ENCODE peak calls at places on chromosomes 5 and 9, in five cellular contexts. One of them, this sample, is unnamed.

GRCh38 chr5:80960531-80961375 is 590 bp downstream of the RASGRF2 start:
- DNase-seq in epithelial cell of proximal tubule: no peak
- DNase-seq in HepG2: peak; percentile 18
- DNase-seq in cardiac muscle cell: peak; percentile 14
- DNase-seq in PC-9: peak; percentile 8
- DNase-seq in this sample: peak; percentile 28

GRCh38 chr9:127955294-127956015 is 17.8 kb upstream of the DPM2 start:
- DNase-seq in epithelial cell of proximal tubule: no peak
- DNase-seq in HepG2: peak; percentile 93
- DNase-seq in cardiac muscle cell: no peak
- DNase-seq in PC-9: peak; percentile 96
- DNase-seq in this sample: no peak

GRCh38 chr9:125407974-125408900 is 146.6 kb downstream of the GAPVD1 start:
- DNase-seq in epithelial cell of proximal tubule: no peak
- DNase-seq in HepG2: peak; percentile 39
- DNase-seq in cardiac muscle cell: peak; percentile 82
- DNase-seq in PC-9: peak; percentile 81
- DNase-seq in this sample: peak; percentile 68

GRCh38 chr9:98130576-98131228 is 11.7 kb upstream of the TRIM14 start:
- DNase-seq in epithelial cell of proximal tubule: no peak
- DNase-seq in HepG2: no peak
- DNase-seq in cardiac muscle cell: no peak
- DNase-seq in PC-9: no peak
- DNase-seq in this sample: no peak

GRCh38 chr5:170633235-170634041 is 129.6 kb downstream of the KCNIP1 start:
- DNase-seq in epithelial cell of proximal tubule: peak; percentile 32
- DNase-seq in HepG2: peak; percentile 27
- DNase-seq in cardiac muscle cell: peak; percentile 97
- DNase-seq in PC-9: peak; percentile 61
- DNase-seq in this sample: peak; percentile 90

GRCh38 chr9:79353856-79354520 is 217.8 kb upstream of the TLE4 start:
- DNase-seq in epithelial cell of proximal tubule: no peak
- DNase-seq in HepG2: no peak
- DNase-seq in cardiac muscle cell: peak; percentile 0
- DNase-seq in PC-9: no peak
- DNase-seq in this sample: peak; percentile 64

GRCh38 chr9:87812375-87813118 is 70.1 kb upstream of the SPATA31E1 start:
- DNase-seq in epithelial cell of proximal tubule: peak; percentile 59
- DNase-seq in HepG2: peak; percentile 4
- DNase-seq in cardiac muscle cell: peak; percentile 81
- DNase-seq in PC-9: peak; percentile 38
- DNase-seq in this sample: peak; percentile 85

GRCh38 chr9:26863074-26863473 is 29.5 kb downstream of the CAAP1 start:
- DNase-seq in epithelial cell of proximal tubule: no peak
- DNase-seq in HepG2: peak; percentile 5
- DNase-seq in cardiac muscle cell: peak; percentile 28
- DNase-seq in PC-9: no peak
- DNase-seq in this sample: peak; percentile 52

GRCh38 chr5:82276800-82277612 is 1.1 kb downstream of the RPS23 start:
- DNase-seq in epithelial cell of proximal tubule: no peak
- DNase-seq in HepG2: no peak
- DNase-seq in cardiac muscle cell: no peak
- DNase-seq in PC-9: no peak
- DNase-seq in this sample: no peak

GRCh38 chr5:74357827-74358226 is 282.7 kb downstream of the ENC1 start:
- DNase-seq in epithelial cell of proximal tubule: no peak
- DNase-seq in HepG2: no peak
- DNase-seq in cardiac muscle cell: no peak
- DNase-seq in PC-9: no peak
- DNase-seq in this sample: no peak

GRCh38 chr9:74379718-74380117 is 117.4 kb upstream of the RORB start:
- DNase-seq in epithelial cell of proximal tubule: peak; percentile 15
- DNase-seq in HepG2: peak; percentile 40
- DNase-seq in cardiac muscle cell: peak; percentile 0
- DNase-seq in PC-9: peak; percentile 16
- DNase-seq in this sample: peak; percentile 69

GRCh38 chr5:73030995-73031394 is 75.2 kb downstream of the FCHO2 start:
- DNase-seq in epithelial cell of proximal tubule: peak; percentile 50
- DNase-seq in HepG2: peak; percentile 5
- DNase-seq in cardiac muscle cell: peak; percentile 76
- DNase-seq in PC-9: peak; percentile 63
- DNase-seq in this sample: peak; percentile 84

GRCh38 chr5:81513982-81514381 is 120.0 kb upstream of the ACOT12 start:
- DNase-seq in epithelial cell of proximal tubule: no peak
- DNase-seq in HepG2: no peak
- DNase-seq in cardiac muscle cell: peak; percentile 30
- DNase-seq in PC-9: no peak
- DNase-seq in this sample: peak; percentile 37

GRCh38 chr9:33817327-33818166 is 587 bp downstream of the UBE2R2 start:
- DNase-seq in epithelial cell of proximal tubule: no peak
- DNase-seq in HepG2: peak; percentile 64
- DNase-seq in cardiac muscle cell: peak; percentile 80
- DNase-seq in PC-9: peak; percentile 38
- DNase-seq in this sample: peak; percentile 78

GRCh38 chr5:147483961-147484707 is 25.7 kb downstream of the DPYSL3 start:
- DNase-seq in epithelial cell of proximal tubule: peak; percentile 49
- DNase-seq in HepG2: no peak
- DNase-seq in cardiac muscle cell: peak; percentile 98
- DNase-seq in PC-9: no peak
- DNase-seq in this sample: peak; percentile 68

GRCh38 chr9:85658716-85659115 is 83.0 kb downstream of the AGTPBP1 start:
- DNase-seq in epithelial cell of proximal tubule: no peak
- DNase-seq in HepG2: no peak
- DNase-seq in cardiac muscle cell: no peak
- DNase-seq in PC-9: no peak
- DNase-seq in this sample: no peak

GRCh38 chr5:137761560-137761959 is 7.4 kb upstream of the HNRNPA0 start:
- DNase-seq in epithelial cell of proximal tubule: no peak
- DNase-seq in HepG2: no peak
- DNase-seq in cardiac muscle cell: no peak
- DNase-seq in PC-9: no peak
- DNase-seq in this sample: no peak

GRCh38 chr9:96603305-96604004 is 16.2 kb downstream of the CDC14B start:
- DNase-seq in epithelial cell of proximal tubule: no peak
- DNase-seq in HepG2: no peak
- DNase-seq in cardiac muscle cell: no peak
- DNase-seq in PC-9: no peak
- DNase-seq in this sample: no peak

GRCh38 chr9:122001491-122002201 is 91.5 kb downstream of the TTLL11 start:
- DNase-seq in epithelial cell of proximal tubule: no peak
- DNase-seq in HepG2: no peak
- DNase-seq in cardiac muscle cell: peak; percentile 57
- DNase-seq in PC-9: no peak
- DNase-seq in this sample: peak; percentile 97

GRCh38 chr5:131959906-131960305 is 14.4 kb upstream of the MEIKIN start:
- DNase-seq in epithelial cell of proximal tubule: no peak
- DNase-seq in HepG2: no peak
- DNase-seq in cardiac muscle cell: no peak
- DNase-seq in PC-9: no peak
- DNase-seq in this sample: no peak

GRCh38 chr9:78695521-78695920 is 398.6 kb downstream of the PSAT1 start:
- DNase-seq in epithelial cell of proximal tubule: no peak
- DNase-seq in HepG2: no peak
- DNase-seq in cardiac muscle cell: no peak
- DNase-seq in PC-9: no peak
- DNase-seq in this sample: no peak

GRCh38 chr9:113151696-113152630 is 1.2 kb downstream of the SLC31A2 start:
- DNase-seq in epithelial cell of proximal tubule: no peak
- DNase-seq in HepG2: no peak
- DNase-seq in cardiac muscle cell: no peak
- DNase-seq in PC-9: peak; percentile 9
- DNase-seq in this sample: no peak

GRCh38 chr5:148565148-148565547 is 89.2 kb downstream of the HTR4 start:
- DNase-seq in epithelial cell of proximal tubule: no peak
- DNase-seq in HepG2: no peak
- DNase-seq in cardiac muscle cell: no peak
- DNase-seq in PC-9: no peak
- DNase-seq in this sample: no peak
- TF ChIP-seq CTCF in epithelial cell of proximal tubule: no peak
- TF ChIP-seq CTCF in HepG2: no peak
- TF ChIP-seq CTCF in cardiac muscle cell: no peak
- TF ChIP-seq CTCF in PC-9: no peak
- TF ChIP-seq CTCF in this sample: no peak

GRCh38 chr9:19552282-19552681 is 143.5 kb downstream of the ACER2 start:
- DNase-seq in epithelial cell of proximal tubule: no peak
- DNase-seq in HepG2: no peak
- DNase-seq in cardiac muscle cell: no peak
- DNase-seq in PC-9: no peak
- DNase-seq in this sample: no peak

GRCh38 chr9:19553441-19553840 is 144.6 kb downstream of the ACER2 start:
- DNase-seq in epithelial cell of proximal tubule: no peak
- DNase-seq in HepG2: no peak
- DNase-seq in cardiac muscle cell: no peak
- DNase-seq in PC-9: no peak
- DNase-seq in this sample: no peak

GRCh38 chr9:19550009-19550408 is 141.2 kb downstream of the ACER2 start:
- DNase-seq in epithelial cell of proximal tubule: no peak
- DNase-seq in HepG2: no peak
- DNase-seq in cardiac muscle cell: no peak
- DNase-seq in PC-9: no peak
- DNase-seq in this sample: no peak

GRCh38 chr9:19552693-19553092 is 143.9 kb downstream of the ACER2 start:
- DNase-seq in epithelial cell of proximal tubule: no peak
- DNase-seq in HepG2: no peak
- DNase-seq in cardiac muscle cell: no peak
- DNase-seq in PC-9: no peak
- DNase-seq in this sample: no peak

DNA sequence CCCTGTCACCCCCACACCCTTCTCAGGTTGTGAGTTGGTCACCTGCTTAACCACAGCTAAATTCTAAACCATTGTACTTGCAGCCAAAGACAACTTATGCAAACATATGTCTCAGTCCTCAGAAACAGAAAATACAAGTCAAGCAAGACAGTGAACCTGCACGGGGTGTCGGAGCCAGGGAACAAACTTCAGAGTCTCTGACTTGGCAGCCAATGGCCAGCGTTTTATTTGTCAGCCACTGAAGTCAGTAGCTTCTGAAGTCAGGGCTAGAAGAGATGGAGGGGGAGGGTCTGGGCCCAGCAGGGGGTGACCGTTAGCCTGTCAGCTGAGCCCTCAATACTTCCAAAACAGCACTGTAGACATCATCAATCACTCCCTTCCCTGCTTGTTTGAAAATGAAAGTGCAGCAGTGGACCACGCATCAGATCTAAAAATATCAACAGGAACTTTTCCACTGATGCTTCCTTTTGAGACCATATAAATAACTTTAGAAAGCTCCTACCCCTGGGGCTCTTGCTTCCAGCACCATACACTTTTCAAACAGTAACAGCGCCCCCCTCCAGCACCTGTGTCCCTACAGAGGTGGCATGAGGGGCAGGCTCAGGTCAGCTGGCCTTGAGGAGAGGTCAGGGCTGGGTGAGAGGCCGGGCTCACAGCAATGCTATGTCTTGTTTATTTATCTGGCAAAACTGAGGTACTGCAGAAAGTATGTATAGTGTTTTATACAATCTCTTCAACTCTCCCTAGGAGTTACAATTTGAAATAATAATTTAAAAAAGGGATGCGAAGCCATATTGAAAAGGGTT is 142.5 kb downstream of the ACER2 start:
- DNase-seq in epithelial cell of proximal tubule: no peak
- DNase-seq in HepG2: peak; percentile 27
- DNase-seq in cardiac muscle cell: no peak
- DNase-seq in PC-9: no peak
- DNase-seq in this sample: no peak
- H3K4me3 ChIP-seq in epithelial cell of proximal tubule: peak overlapping the region; percentile 2
- H3K4me3 ChIP-seq in HepG2: no peak overlapping the region
- H3K4me3 ChIP-seq in cardiac muscle cell: no peak overlapping the region
- H3K4me3 ChIP-seq in PC-9: peak overlapping the region; percentile 20
- H3K4me3 ChIP-seq in this sample: no peak overlapping the region

DNA sequence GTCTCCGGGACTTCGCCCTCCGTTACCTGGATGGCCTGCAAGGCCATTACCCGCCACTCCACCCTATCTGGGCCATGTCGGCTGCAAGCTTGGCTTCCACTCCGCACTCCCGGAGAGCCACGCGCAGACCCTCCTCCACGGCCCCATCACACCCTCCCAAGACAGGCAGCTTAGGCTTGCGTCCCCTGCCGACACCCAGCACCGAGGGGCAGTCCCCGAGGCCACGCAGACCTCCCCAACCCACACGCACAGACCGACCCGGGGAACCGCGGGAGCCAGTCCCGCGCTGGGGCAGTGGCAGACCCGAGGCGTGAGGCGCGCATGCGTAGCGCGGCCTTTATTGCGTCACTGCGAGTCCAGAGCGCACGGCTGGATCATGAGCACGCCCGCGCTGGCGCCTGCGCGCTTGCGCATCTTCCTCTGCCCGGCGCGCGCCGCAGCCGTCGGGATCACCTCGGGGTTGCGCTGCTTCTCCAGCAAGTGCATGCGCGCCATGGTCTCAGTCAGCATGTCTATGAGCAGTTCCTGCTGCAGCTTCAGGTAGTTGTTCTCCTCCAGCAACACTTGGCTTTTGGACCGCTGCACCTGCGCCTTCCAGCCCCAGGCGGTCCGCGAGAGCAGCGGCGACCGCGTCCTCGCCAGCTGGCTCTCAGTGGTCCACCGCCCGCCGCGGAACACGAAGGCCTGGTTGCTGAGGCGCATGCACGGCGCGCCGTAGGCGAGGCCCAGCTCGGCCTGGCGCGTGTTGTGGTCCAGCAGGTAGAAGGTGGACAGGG is 2.4 kb downstream of the CBY3 start:
- DNase-seq in epithelial cell of proximal tubule: no peak
- DNase-seq in HepG2: peak; percentile 90
- DNase-seq in cardiac muscle cell: peak; percentile 97
- DNase-seq in PC-9: peak; percentile 94
- DNase-seq in this sample: peak; percentile 96
- TF ChIP-seq CTCF in epithelial cell of proximal tubule: no peak
- TF ChIP-seq CTCF in HepG2: peak; percentile 68
- TF ChIP-seq CTCF in cardiac muscle cell: peak; percentile 1
- TF ChIP-seq CTCF in PC-9: no peak
- TF ChIP-seq CTCF in this sample: no peak

GRCh38 chr5:127447822-127448221 is 69.6 kb upstream of the PRRC1 start:
- DNase-seq in epithelial cell of proximal tubule: no peak
- DNase-seq in HepG2: no peak
- DNase-seq in cardiac muscle cell: peak; percentile 39
- DNase-seq in PC-9: no peak
- DNase-seq in this sample: peak; percentile 70

GRCh38 chr5:127442085-127442484 is 75.4 kb upstream of the PRRC1 start:
- DNase-seq in epithelial cell of proximal tubule: no peak
- DNase-seq in HepG2: no peak
- DNase-seq in cardiac muscle cell: peak; percentile 36
- DNase-seq in PC-9: no peak
- DNase-seq in this sample: peak; percentile 59

GRCh38 chr5:127440831-127441230 is 76.6 kb upstream of the PRRC1 start:
- DNase-seq in epithelial cell of proximal tubule: no peak
- DNase-seq in HepG2: no peak
- DNase-seq in cardiac muscle cell: peak; percentile 6
- DNase-seq in PC-9: no peak
- DNase-seq in this sample: peak; percentile 72

GRCh38 chr5:127450046-127450445 is 67.4 kb upstream of the PRRC1 start:
- DNase-seq in epithelial cell of proximal tubule: no peak
- DNase-seq in HepG2: no peak
- DNase-seq in cardiac muscle cell: no peak
- DNase-seq in PC-9: no peak
- DNase-seq in this sample: no peak

DNA sequence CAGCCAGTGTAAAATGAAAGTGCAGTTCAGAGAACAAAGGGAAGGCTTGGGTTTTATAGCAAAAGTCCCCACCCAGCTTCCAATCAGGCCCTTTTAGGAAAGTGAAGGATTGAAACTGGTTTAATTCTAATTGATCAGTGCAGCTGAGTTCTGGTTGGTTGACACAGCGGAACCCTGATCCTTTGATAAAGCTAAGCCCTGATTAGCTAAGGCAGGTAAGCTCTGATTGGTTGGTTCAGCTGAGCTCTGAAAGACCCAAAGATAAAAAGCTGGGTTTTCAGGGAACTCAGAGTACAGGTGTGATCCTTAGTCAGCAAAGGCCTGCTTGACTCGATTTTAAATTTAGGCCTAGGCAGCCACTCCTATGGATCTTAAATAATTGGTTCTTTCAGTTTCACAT is 70.8 kb upstream of the PRRC1 start:
- DNase-seq in epithelial cell of proximal tubule: no peak
- DNase-seq in HepG2: no peak
- DNase-seq in cardiac muscle cell: no peak
- DNase-seq in PC-9: no peak
- DNase-seq in this sample: no peak
- H3K4me3 ChIP-seq in epithelial cell of proximal tubule: no peak overlapping the region
- H3K4me3 ChIP-seq in HepG2: no peak overlapping the region
- H3K4me3 ChIP-seq in cardiac muscle cell: no peak overlapping the region
- H3K4me3 ChIP-seq in PC-9: no peak overlapping the region
- H3K4me3 ChIP-seq in this sample: no peak overlapping the region

This sample was measured in choroid plexus epithelial cell.